ENCODE peak calls at places on chromosomes 4 and X, in six cellular contexts. H is body of pancreas; W is right lobe of liver; L is CD4-positive, CD25-positive, alpha-beta regulatory T cell; C is hepatocyte; Z is lower lobe of right lung. I is an unnamed sample.

GRCh38 chrX:341541-342101 is 23.0 kb upstream of the GTPBP6 start:
- DNase-seq in H (peak), W (peak), L (no peak), C (no peak), Z (peak), I (no peak)

GRCh38 chr4:123802082-123802658 is 405.6 kb downstream of the SPRY1 start:
- DNase-seq in H (no peak), W (no peak), L (no peak), C (no peak), Z (no peak), I (no peak)

GRCh38 chrX:119605398-119605738 is 856 bp downstream of the NKRF start:
- DNase-seq in H (peak), W (peak), L (no peak), C (peak), Z (no peak), I (no peak)

GRCh38 chr4:30600246-30600645 is 119.9 kb upstream of the PCDH7 start:
- DNase-seq in H (no peak), W (no peak), L (no peak), C (no peak), Z (no peak), I (no peak)

GRCh38 chrX:121592884-121593283 is 545.5 kb downstream of the GLUD2 start:
- DNase-seq in H (no peak), W (no peak), L (no peak), C (no peak), Z (no peak), I (no peak)

GRCh38 chrX:11143931-11144678 is 33.0 kb downstream of the HCCS start:
- DNase-seq in H (peak), W (no peak), L (peak), C (peak), Z (no peak), I (peak)

GRCh38 chr4:145351922-145352321 is 129.7 kb upstream of the SMAD1 start:
- DNase-seq in H (no peak), W (no peak), L (no peak), C (no peak), Z (no peak), I (no peak)

GRCh38 chr4:138669479-138670165 is 346.0 kb upstream of the NOCT start:
- DNase-seq in H (no peak), W (no peak), L (no peak), C (no peak), Z (no peak), I (no peak)

GRCh38 chrX:41875142-41875541 is 48.2 kb downstream of the CASK start:
- DNase-seq in H (no peak), W (no peak), L (no peak), C (no peak), Z (no peak), I (no peak)

GRCh38 chr4:20356565-20356964 is 104.9 kb downstream of the SLIT2 start:
- DNase-seq in H (peak), W (no peak), L (no peak), C (no peak), Z (no peak), I (no peak)

GRCh38 chrX:45743081-45743533 is 542.4 kb upstream of the DIPK2B start:
- DNase-seq in H (no peak), W (no peak), L (no peak), C (no peak), Z (no peak), I (no peak)

GRCh38 chrX:40855932-40856515 is 120.7 kb upstream of the MED14 start:
- DNase-seq in H (no peak), W (no peak), L (no peak), C (no peak), Z (no peak), I (no peak)
- H3K4me3 ChIP-seq in H (no peak), W (no peak), L (no peak), C (no peak), Z (no peak), I (no peak)

DNA sequence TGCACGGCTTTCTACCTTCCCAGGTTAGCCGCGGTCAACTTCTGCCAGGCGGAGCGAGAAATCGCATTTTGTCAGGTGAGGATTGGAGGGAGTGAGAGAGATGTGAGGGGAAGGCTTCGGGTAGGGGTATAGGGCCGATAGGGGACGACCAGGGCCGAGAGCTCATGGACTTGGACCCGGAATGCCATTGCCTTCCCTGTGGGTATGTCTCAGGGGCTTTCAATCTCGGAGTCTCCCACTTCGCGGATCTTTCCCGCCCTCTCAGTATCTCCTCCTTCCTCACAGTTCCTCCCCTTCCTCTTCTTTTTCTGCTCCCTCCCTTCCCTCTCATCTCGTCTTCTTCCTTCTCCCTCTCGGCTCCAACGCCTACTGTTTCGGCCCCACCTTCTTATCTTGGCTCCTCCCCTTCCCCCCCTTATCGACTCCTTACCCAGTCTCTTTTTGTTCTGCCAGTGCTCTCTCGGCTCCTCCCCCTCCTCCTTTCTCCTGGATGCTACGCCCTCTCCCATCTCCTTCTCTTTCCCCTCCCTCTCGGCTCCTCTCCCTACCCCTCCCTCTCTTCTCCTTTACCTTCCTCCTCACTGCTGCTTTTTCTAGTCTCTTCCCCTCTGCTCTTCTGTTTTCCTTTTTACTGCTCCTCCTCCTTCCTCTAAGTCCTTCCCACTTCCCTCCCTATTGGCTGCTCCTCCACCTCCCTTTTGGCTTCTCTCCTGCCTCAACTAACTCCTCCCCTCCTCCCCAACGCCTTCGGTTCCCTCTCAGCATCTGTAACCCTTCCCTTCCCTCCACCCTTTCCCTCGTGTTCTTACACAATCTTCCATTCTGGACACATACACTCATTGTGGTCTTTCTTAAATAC is 29.4 kb upstream of the RBMX start:
- DNase-seq in H (peak), W (peak), L (peak), C (peak), Z (peak), I (peak)
- H3K4me3 ChIP-seq in H (peak), W (peak), L (peak), C (peak), Z (peak), I (peak)

GRCh38 chr4:124874172-124874450 is 161.6 kb upstream of the ANKRD50 start:
- DNase-seq in H (no peak), W (no peak), L (no peak), C (no peak), Z (no peak), I (no peak)
- H3K4me3 ChIP-seq in H (no peak), W (no peak), L (no peak), C (no peak), Z (no peak), I (no peak)

GRCh38 chrX:74419861-74420193 is 1.5 kb upstream of the SLC16A2 start:
- DNase-seq in H (peak), W (peak), L (no peak), C (peak), Z (no peak), I (no peak)
- H3K4me3 ChIP-seq in H (peak), W (peak), L (no peak), C (peak), Z (peak), I (peak)

DNA sequence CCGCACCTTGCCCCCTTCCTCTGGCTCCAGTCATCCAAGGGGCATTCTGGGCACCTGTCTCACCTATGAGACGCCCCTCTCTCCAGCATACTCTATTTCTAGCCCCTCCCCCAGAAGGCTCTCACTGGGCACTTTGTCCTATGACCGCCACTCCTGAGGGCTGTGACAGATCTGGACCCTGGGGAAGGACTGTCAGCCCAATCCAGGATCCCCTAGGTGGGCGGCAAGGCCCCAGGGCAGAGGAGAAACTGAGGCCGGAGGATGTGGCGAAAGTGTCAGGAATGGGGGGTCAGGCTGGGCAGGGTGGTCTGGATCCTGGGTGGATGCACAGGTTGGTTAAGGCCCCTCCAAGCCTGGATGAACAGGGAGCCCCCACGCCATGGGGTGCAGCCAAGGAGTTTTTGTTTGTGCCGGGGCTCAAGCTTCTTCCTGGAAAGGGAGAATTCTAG is 16.2 kb upstream of the NAT8L start:
- DNase-seq in H (no peak), W (no peak), L (no peak), C (no peak), Z (no peak), I (no peak)
- H3K4me3 ChIP-seq in H (no peak), W (no peak), L (no peak), C (no peak), Z (peak), I (peak)

GRCh38 chrX:37684426-37684825 is 1.2 kb upstream of the XK start:
- DNase-seq in H (peak), W (no peak), L (no peak), C (no peak), Z (no peak), I (no peak)

GRCh38 chrX:37685452-37686347 is at the start of gene XK:
- DNase-seq in H (peak), W (peak), L (no peak), C (peak), Z (peak), I (no peak)

GRCh38 chrX:37686979-37687378 is 1.4 kb downstream of the XK start:
- DNase-seq in H (no peak), W (no peak), L (no peak), C (no peak), Z (no peak), I (no peak)

GRCh38 chrX:37684918-37685317 is 673 bp upstream of the XK start:
- DNase-seq in H (no peak), W (no peak), L (no peak), C (no peak), Z (no peak), I (no peak)

GRCh38 chrX:37686348-37686736 is 751 bp downstream of the XK start:
- DNase-seq in H (no peak), W (no peak), L (no peak), C (no peak), Z (no peak), I (no peak)
- H3K4me3 ChIP-seq in H (no peak), W (peak), L (no peak), C (no peak), Z (peak), I (peak)

DNA sequence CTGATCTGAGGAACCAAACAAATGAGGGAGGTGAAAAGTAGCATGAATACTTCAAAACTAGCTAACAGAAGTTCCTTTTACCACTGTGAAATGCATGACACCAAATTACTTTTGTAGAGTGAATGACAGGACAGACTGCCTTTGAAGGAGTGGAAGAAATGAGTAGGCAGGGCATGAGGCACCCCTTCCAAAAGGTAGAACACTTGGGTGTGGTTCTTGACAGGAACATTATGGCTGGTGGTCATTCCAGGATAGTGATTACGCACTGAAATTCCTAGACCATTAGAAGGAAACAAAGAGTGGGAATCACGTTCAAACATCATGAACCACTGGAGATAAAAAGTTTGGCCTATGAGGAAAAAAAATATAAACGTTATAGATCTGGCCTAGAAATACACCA is 4.9 kb downstream of the HUWE1 start:
- DNase-seq in H (no peak), W (no peak), L (no peak), C (no peak), Z (no peak), I (no peak)
- H3K4me3 ChIP-seq in H (no peak), W (no peak), L (peak), C (no peak), Z (no peak), I (peak)

GRCh38 chr4:80266267-80266901 is at the start of gene FGF5:
- DNase-seq in H (peak), W (no peak), L (no peak), C (peak), Z (peak), I (no peak)

GRCh38 chr4:80263541-80264351 is 2.7 kb upstream of the FGF5 start:
- DNase-seq in H (no peak), W (no peak), L (no peak), C (no peak), Z (no peak), I (no peak)

GRCh38 chr4:80264825-80265224 is 1.6 kb upstream of the FGF5 start:
- DNase-seq in H (no peak), W (no peak), L (no peak), C (no peak), Z (no peak), I (no peak)

GRCh38 chr4:80265571-80266266 is 745 bp upstream of the FGF5 start:
- DNase-seq in H (peak), W (no peak), L (no peak), C (peak), Z (no peak), I (no peak)

DNA sequence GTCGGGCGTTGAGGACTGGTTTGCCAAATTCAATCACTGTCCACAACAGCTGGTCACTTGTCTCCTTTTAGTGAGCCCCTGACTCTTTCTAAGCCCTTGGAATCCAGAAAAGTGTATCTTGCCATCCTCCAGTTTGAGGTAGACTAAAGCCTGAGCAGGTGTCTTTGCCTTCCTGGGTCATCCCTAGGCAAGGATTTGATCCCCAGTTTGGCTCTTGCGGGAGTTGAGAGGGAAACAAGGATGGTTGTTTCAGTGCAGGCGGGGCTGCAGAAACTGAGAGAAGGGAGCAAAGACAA is 2.2 kb upstream of the FGF5 start:
- DNase-seq in H (no peak), W (no peak), L (no peak), C (no peak), Z (no peak), I (no peak)
- H3K4me3 ChIP-seq in H (no peak), W (no peak), L (no peak), C (no peak), Z (no peak), I (no peak)